ENCODE peak calls at places on chromosome 22, in seven cellular contexts. W, O, U, I, P, E and L are unnamed samples. For H3K27me3, the result is how much of the 10 kb centered on the place peaks cover.

GRCh38 chr22:24741357-24741756 is 33.2 kb downstream of the PIWIL3 start:
- DNase-seq in U (no peak), I (no peak), O (no peak), W (no peak), P (no peak), E (no peak), L (no peak)

GRCh38 chr22:20868225-20868944 is 9.6 kb downstream of the SNAP29 start:
- DNase-seq in I (no peak), E (no peak), O (no peak), W (peak), U (no peak), P (peak), L (peak)

GRCh38 chr22:44399196-44399837 is 86.6 kb upstream of the SHISAL1 start:
- DNase-seq in O (peak), P (no peak), E (no peak), W (no peak), I (no peak), U (peak), L (no peak)

GRCh38 chr22:46054091-46054877 is 77.3 kb upstream of the WNT7B start:
- DNase-seq in P (peak), W (peak), U (peak), O (no peak), E (no peak), I (no peak), L (no peak)

GRCh38 chr22:47918276-47918928 is 1156.0 kb downstream of the TBC1D22A start:
- DNase-seq in W (no peak), O (no peak), E (no peak), I (no peak), P (no peak), U (no peak), L (no peak)

GRCh38 chr22:16783930-16784354 is 41.3 kb downstream of the XKR3 start:
- DNase-seq in U (no peak), I (no peak), P (no peak), O (no peak), E (no peak), W (no peak), L (no peak)

GRCh38 chr22:36475341-36475740 is 6.1 kb downstream of the TXN2 start:
- DNase-seq in W (no peak), O (no peak), U (no peak), E (no peak), P (no peak), I (no peak), L (no peak)

GRCh38 chr22:45284705-45285305 is at the start of gene UPK3A:
- DNase-seq in E (no peak), P (no peak), O (peak), U (peak), W (no peak), I (peak), L (no peak)

GRCh38 chr22:19942886-19943664 is 1.5 kb upstream of the TXNRD2 start:
- DNase-seq in O (no peak), U (peak), P (peak), I (peak), W (peak), E (peak), L (no peak)

GRCh38 chr22:45208993-45209838 is 31.5 kb downstream of the KIAA0930 start:
- DNase-seq in U (peak), O (peak), W (peak), E (no peak), P (peak), I (no peak), L (peak)

GRCh38 chr22:47807506-47807905 is 1045.1 kb downstream of the TBC1D22A start:
- DNase-seq in W (no peak), P (no peak), I (no peak), U (no peak), O (no peak), E (no peak), L (no peak)

GRCh38 chr22:17106785-17107546 is 14.2 kb downstream of the TMEM121B start:
- DNase-seq in E (no peak), O (no peak), U (peak), I (no peak), P (no peak), W (no peak), L (no peak)

GRCh38 chr22:25402501-25403283 is 161.8 kb upstream of the GRK3 start:
- DNase-seq in P (peak), O (no peak), U (peak), E (no peak), I (no peak), W (peak), L (no peak)

GRCh38 chr22:43946391-43946680 is 8.9 kb upstream of the SAMM50 start:
- DNase-seq in O (no peak), U (no peak), P (no peak), W (no peak), I (peak), E (no peak), L (no peak)

GRCh38 chr22:45889539-45890350 is 87.2 kb downstream of the WNT7B start:
- DNase-seq in W (peak), E (no peak), P (peak), O (no peak), I (no peak), U (no peak), L (no peak)

GRCh38 chr22:33028191-33028700 is 29.9 kb downstream of the SYN3 start:
- DNase-seq in E (no peak), O (no peak), P (no peak), W (no peak), U (peak), I (no peak), L (no peak)

GRCh38 chr22:31977141-31977781 is 32.9 kb downstream of the YWHAH start:
- DNase-seq in P (peak), W (peak), E (no peak), U (peak), I (peak), O (peak), L (peak)

GRCh38 chr22:19632671-19633148 is 81.6 kb upstream of the SEPTIN5 start:
- DNase-seq in U (peak), W (no peak), O (no peak), P (no peak), E (no peak), I (no peak), L (no peak)

GRCh38 chr22:20141186-20142077 is 9.4 kb downstream of the CCDC188 start:
- DNase-seq in U (no peak), P (no peak), I (no peak), O (no peak), W (peak), E (peak), L (peak)

GRCh38 chr22:20422271-20422958 is 15.2 kb downstream of the SCARF2 start:
- DNase-seq in O (peak), U (no peak), P (no peak), E (no peak), I (no peak), W (peak), L (no peak)

GRCh38 chr22:43897751-43898261 is 6.0 kb upstream of the PNPLA5 start:
- DNase-seq in E (peak), O (no peak), P (peak), W (peak), I (no peak), U (no peak), L (no peak)

GRCh38 chr22:21446827-21447690 is 20.1 kb upstream of the TMEM191C start:
- DNase-seq in W (no peak), U (peak), P (no peak), I (no peak), E (no peak), O (no peak), L (no peak)

GRCh38 chr22:23246982-23247766 is 66.9 kb downstream of the BCR start:
- DNase-seq in I (no peak), W (no peak), O (no peak), E (no peak), U (no peak), P (no peak), L (no peak)

GRCh38 chr22:48443680-48444079 is 1384.0 kb downstream of the BRD1 start:
- DNase-seq in P (no peak), U (no peak), I (no peak), W (no peak), E (no peak), O (no peak), L (no peak)

GRCh38 chr22:36252754-36253522 is at the start of gene APOL1:
- DNase-seq in O (no peak), E (no peak), P (peak), W (peak), U (no peak), I (no peak), L (no peak)

GRCh38 chr22:49209452-49210195 is 618.0 kb downstream of the BRD1 start:
- DNase-seq in W (no peak), O (peak), E (no peak), P (no peak), U (peak), I (no peak), L (no peak)

GRCh38 chr22:44424867-44425351 is 73.1 kb downstream of the RTL6 start:
- DNase-seq in I (no peak), O (peak), W (no peak), P (no peak), U (peak), E (no peak), L (no peak)

GRCh38 chr22:45163074-45163416 is 680 bp upstream of the NUP50 start:
- DNase-seq in U (no peak), I (peak), W (peak), O (no peak), P (peak), E (no peak), L (no peak)

DNA sequence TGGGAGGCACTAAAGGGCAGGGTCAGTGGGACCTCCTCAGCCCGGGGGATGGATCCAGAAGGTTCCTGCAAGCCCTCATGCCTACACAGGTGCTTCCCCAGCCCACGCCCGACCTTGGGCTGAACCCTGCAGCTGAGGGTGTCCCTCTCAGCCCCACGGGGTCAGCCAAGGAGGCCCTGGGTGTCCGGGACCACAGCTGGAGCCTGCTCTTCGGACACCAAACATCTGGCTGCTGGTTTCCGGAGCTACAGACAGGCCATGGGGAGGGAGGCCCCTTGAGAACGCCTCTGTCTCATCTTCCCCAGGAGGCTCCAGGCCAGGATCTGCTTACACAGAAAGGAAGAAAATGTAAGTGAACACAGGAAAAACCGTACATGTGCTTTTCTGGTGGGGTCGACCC is 355.7 kb downstream of the MN1 start:
- DNase-seq in U (no peak), W (peak), E (no peak), I (no peak), O (no peak), P (no peak), L (no peak)
- H3K27me3 ChIP-seq in U (under half), W (under half), E (under half), I (under half), O (under half), P (under half), L (under half)

GRCh38 chr22:41910599-41911291 is 4.1 kb downstream of the SHISA8 start:
- DNase-seq in O (peak), E (no peak), P (no peak), U (peak), W (no peak), I (no peak), L (no peak)
- H3K4me3 ChIP-seq in O (peak), E (no peak), P (no peak), U (peak), W (peak), I (peak), L (no peak)

GRCh38 chr22:27711756-27712155 is 89.8 kb downstream of the MN1 start:
- DNase-seq in U (no peak), E (no peak), I (no peak), O (no peak), P (no peak), W (no peak), L (no peak)

GRCh38 chr22:27714076-27714475 is 87.5 kb downstream of the MN1 start:
- DNase-seq in P (no peak), W (no peak), E (no peak), O (no peak), U (no peak), I (no peak), L (no peak)

GRCh38 chr22:27716074-27716473 is 85.5 kb downstream of the MN1 start:
- DNase-seq in W (no peak), I (no peak), E (no peak), P (no peak), U (no peak), O (no peak), L (no peak)

GRCh38 chr22:27717094-27717493 is 84.5 kb downstream of the MN1 start:
- DNase-seq in O (no peak), W (no peak), U (no peak), I (no peak), P (no peak), E (no peak), L (no peak)

GRCh38 chr22:27715078-27715477 is 86.5 kb downstream of the MN1 start:
- DNase-seq in U (no peak), O (peak), E (no peak), W (no peak), P (no peak), I (no peak), L (no peak)
- TF ChIP-seq CTCF in U (no peak), O (peak), E (peak), W (peak), P (no peak), I (no peak), L (peak)

DNA sequence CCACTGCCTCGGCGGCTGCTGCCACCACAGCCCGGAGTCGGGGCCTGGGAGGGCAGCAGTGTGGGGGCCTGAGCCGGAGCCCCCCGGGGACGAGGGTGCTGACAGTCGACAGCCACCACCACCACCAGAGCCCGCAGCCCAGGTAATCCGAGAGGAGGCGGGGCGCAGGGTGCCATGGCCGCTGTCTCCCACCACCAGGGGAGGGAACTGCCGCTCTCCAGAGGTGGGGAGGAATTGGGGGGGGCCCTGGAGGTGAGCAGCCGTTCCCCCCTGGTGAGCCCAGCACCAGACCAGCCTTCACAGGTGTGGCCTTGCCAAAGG is 12.6 kb downstream of the TRIOBP start:
- DNase-seq in E (no peak), W (no peak), U (no peak), P (no peak), O (no peak), I (no peak), L (no peak)
- H3K27me3 ChIP-seq in E (under half), W (under half), U (under half), P (under half), O (under half), I (under half), L (under half)

GRCh38 chr22:40107244-40107643 is 70.5 kb upstream of the TNRC6B start:
- DNase-seq in W (no peak), U (no peak), O (no peak), P (peak), I (no peak), E (no peak), L (no peak)
- H3K4me3 ChIP-seq in W (no peak), U (peak), O (no peak), P (peak), I (no peak), E (no peak), L (peak)

GRCh38 chr22:30327864-30328345 is 1.2 kb upstream of the TBC1D10A start:
- DNase-seq in E (no peak), P (no peak), I (no peak), O (no peak), W (no peak), U (no peak), L (no peak)
- TF ChIP-seq CTCF in E (peak), P (no peak), I (no peak), O (no peak), W (peak), U (no peak), L (no peak)

GRCh38 chr22:38137876-38138687 is 27.6 kb upstream of the BAIAP2L2 start:
- DNase-seq in E (no peak), O (peak), I (no peak), U (peak), P (no peak), W (no peak), L (no peak)
- H3K27me3 ChIP-seq in E (under half), O (under half), I (under half), U (under half), P (under half), W (under half), L (under half)

GRCh38 chr22:39528681-39529486 is 3.7 kb downstream of the RPS19BP1 start:
- DNase-seq in P (peak), I (peak), W (peak), O (peak), U (peak), E (no peak), L (peak)

GRCh38 chr22:39529487-39529851 is 3.1 kb downstream of the RPS19BP1 start:
- DNase-seq in I (no peak), U (no peak), W (no peak), O (no peak), P (no peak), E (no peak), L (no peak)

GRCh38 chr22:39526736-39527171 is 5.8 kb downstream of the RPS19BP1 start:
- DNase-seq in E (no peak), P (no peak), W (no peak), I (no peak), O (no peak), U (no peak), L (no peak)

GRCh38 chr22:39527481-39527961 is 5.0 kb downstream of the RPS19BP1 start:
- DNase-seq in E (no peak), P (no peak), U (no peak), O (no peak), I (no peak), W (peak), L (no peak)

DNA sequence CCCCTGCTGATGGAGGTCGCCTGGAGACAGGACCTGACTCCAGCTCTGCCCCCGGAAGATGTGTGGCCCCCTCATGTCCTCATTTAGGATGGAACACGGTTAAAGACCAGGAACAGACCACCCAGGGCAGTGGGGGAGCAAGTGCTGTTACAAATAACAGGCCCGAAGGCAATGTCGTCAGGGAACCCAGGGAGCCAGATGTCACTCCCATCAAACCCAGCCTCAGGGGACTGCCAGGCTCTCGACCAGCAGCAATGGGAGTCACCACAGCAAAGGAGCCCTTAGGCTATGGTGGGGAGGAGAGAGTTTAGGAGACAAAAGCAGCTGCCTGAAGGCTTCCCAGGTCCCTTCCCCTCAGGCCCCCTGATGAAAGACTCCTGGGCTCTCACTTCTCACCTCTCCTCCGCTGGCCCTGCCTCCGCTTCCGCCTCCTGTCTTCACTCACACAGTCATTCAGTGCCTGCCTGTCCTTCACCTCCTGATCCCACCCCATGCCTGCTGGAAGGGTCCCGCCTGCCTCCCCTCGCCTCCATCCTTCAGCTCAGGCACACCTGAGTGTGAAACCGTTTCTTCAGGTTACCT is 4.4 kb downstream of the RPS19BP1 start:
- DNase-seq in U (no peak), P (no peak), O (no peak), I (no peak), W (no peak), E (no peak), L (no peak)
- H3K4me3 ChIP-seq in U (peak), P (no peak), O (no peak), I (no peak), W (no peak), E (no peak), L (no peak)

GRCh38 chr22:50303848-50304527 is 3.5 kb downstream of the PLXNB2 start:
- DNase-seq in O (no peak), P (no peak), E (no peak), U (peak), W (no peak), I (peak), L (no peak)
- TF ChIP-seq CTCF in O (no peak), P (no peak), E (peak), U (no peak), W (no peak), I (no peak), L (peak)